ENCODE peak calls at places on chromosomes 11 and 22, in ten cellular contexts. One of them, this sample, is unnamed.
A peak's percentile ranks its signal among the peaks of the same experiment; 100 is the strongest.

GRCh38 chr11:24859801-24860300 is 363.0 kb downstream of the LUZP2 start:
- DNase-seq in pancreas: no peak
- DNase-seq in nephron progenitor cell: no peak
- DNase-seq in lower lobe of right lung: no peak
- DNase-seq in glomerular endothelial cell: no peak
- DNase-seq in NCI-H1105 treated with DMSO at 0.1 percent for 48 hours: no peak
- DNase-seq in GM13976: no peak
- DNase-seq in osteoblast: no peak
- DNase-seq in pons: no peak
- DNase-seq in HT1080: no peak
- DNase-seq in this sample: no peak

GRCh38 chr22:30636226-30637077 is 871 bp downstream of the SLC35E4 start:
- DNase-seq in nephron progenitor cell: no peak
- DNase-seq in GM13976: peak; percentile 66
- DNase-seq in HT1080: peak; percentile 23
- DNase-seq in NCI-H1105 treated with DMSO at 0.1 percent for 48 hours: peak; percentile 22
- DNase-seq in pancreas: peak; percentile 79
- DNase-seq in osteoblast: peak; percentile 87
- DNase-seq in pons: no peak
- DNase-seq in lower lobe of right lung: peak; percentile 57
- DNase-seq in glomerular endothelial cell: no peak
- DNase-seq in this sample: no peak

GRCh38 chr11:19242184-19242932 is 1.6 kb upstream of the E2F8 start:
- DNase-seq in pancreas: peak; percentile 55
- DNase-seq in HT1080: no peak
- DNase-seq in osteoblast: peak; percentile 84
- DNase-seq in pons: no peak
- DNase-seq in nephron progenitor cell: peak; percentile 42
- DNase-seq in lower lobe of right lung: no peak
- DNase-seq in GM13976: peak; percentile 34
- DNase-seq in NCI-H1105 treated with DMSO at 0.1 percent for 48 hours: no peak
- DNase-seq in glomerular endothelial cell: no peak
- DNase-seq in this sample: no peak

GRCh38 chr22:42068351-42068730 is 2.3 kb downstream of the NAGA start:
- DNase-seq in NCI-H1105 treated with DMSO at 0.1 percent for 48 hours: no peak
- DNase-seq in osteoblast: peak; percentile 26
- DNase-seq in nephron progenitor cell: no peak
- DNase-seq in pancreas: no peak
- DNase-seq in lower lobe of right lung: no peak
- DNase-seq in glomerular endothelial cell: no peak
- DNase-seq in HT1080: no peak
- DNase-seq in GM13976: no peak
- DNase-seq in pons: no peak
- DNase-seq in this sample: no peak

GRCh38 chr11:2696461-2696860 is 3.3 kb downstream of the KCNQ1OT1 start:
- DNase-seq in nephron progenitor cell: no peak
- DNase-seq in GM13976: no peak
- DNase-seq in pancreas: no peak
- DNase-seq in NCI-H1105 treated with DMSO at 0.1 percent for 48 hours: no peak
- DNase-seq in lower lobe of right lung: no peak
- DNase-seq in osteoblast: no peak
- DNase-seq in glomerular endothelial cell: no peak
- DNase-seq in pons: no peak
- DNase-seq in HT1080: no peak
- DNase-seq in this sample: no peak

GRCh38 chr11:78190871-78191538 is 2.3 kb downstream of the USP35 start:
- DNase-seq in osteoblast: peak; percentile 9
- DNase-seq in pancreas: no peak
- DNase-seq in lower lobe of right lung: no peak
- DNase-seq in nephron progenitor cell: no peak
- DNase-seq in glomerular endothelial cell: no peak
- DNase-seq in NCI-H1105 treated with DMSO at 0.1 percent for 48 hours: no peak
- DNase-seq in pons: no peak
- DNase-seq in GM13976: no peak
- DNase-seq in HT1080: no peak
- DNase-seq in this sample: no peak

GRCh38 chr11:12083380-12083779 is 27.0 kb upstream of the MICAL2 start:
- DNase-seq in osteoblast: no peak
- DNase-seq in HT1080: no peak
- DNase-seq in lower lobe of right lung: no peak
- DNase-seq in GM13976: no peak
- DNase-seq in nephron progenitor cell: no peak
- DNase-seq in pons: no peak
- DNase-seq in pancreas: no peak
- DNase-seq in glomerular endothelial cell: no peak
- DNase-seq in NCI-H1105 treated with DMSO at 0.1 percent for 48 hours: no peak
- DNase-seq in this sample: no peak

GRCh38 chr11:46160100-46160499 is 38.8 kb upstream of the PHF21A start:
- DNase-seq in osteoblast: no peak
- DNase-seq in pancreas: no peak
- DNase-seq in lower lobe of right lung: no peak
- DNase-seq in pons: no peak
- DNase-seq in GM13976: no peak
- DNase-seq in nephron progenitor cell: no peak
- DNase-seq in glomerular endothelial cell: no peak
- DNase-seq in NCI-H1105 treated with DMSO at 0.1 percent for 48 hours: peak; percentile 22
- DNase-seq in HT1080: no peak
- DNase-seq in this sample: no peak

This sample was measured in pulmonary artery endothelial cell.